ENCODE peak calls at places on chromosomes 13 and 19, in ten cellular contexts. G, P, Y, B, M, L, K, J, Q and H are unnamed samples.

GRCh38 chr19:38399081-38399480 is 3.8 kb upstream of the FAM98C start:
- DNase-seq in G (no peak), P (no peak), Y (no peak), B (no peak), M (no peak), L (no peak), K (no peak), J (no peak), Q (no peak), H (no peak)

GRCh38 chr19:6744381-6745288 is 5.2 kb downstream of the TRIP10 start:
- DNase-seq in G (no peak), P (peak), Y (no peak), B (no peak), M (no peak), L (peak), K (no peak), J (no peak), Q (no peak), H (peak)

GRCh38 chr19:19966862-19967261 is 66.1 kb downstream of the ZNF93 start:
- DNase-seq in G (no peak), P (no peak), Y (no peak), B (no peak), M (no peak), L (no peak), K (no peak), J (no peak), Q (no peak), H (no peak)

GRCh38 chr19:13748169-13748884 is 16.0 kb upstream of the MRI1 start:
- DNase-seq in G (no peak), P (no peak), Y (no peak), B (no peak), M (no peak), L (peak), K (peak), J (no peak), Q (no peak), H (no peak)

GRCh38 chr19:37997911-37998344 is 90.9 kb downstream of the SIPA1L3 start:
- DNase-seq in G (no peak), P (no peak), Y (no peak), B (no peak), M (no peak), L (peak), K (peak), J (no peak), Q (no peak), H (no peak)

GRCh38 chr13:45681101-45681500 is 21.0 kb upstream of the CBY2 start:
- DNase-seq in G (no peak), P (no peak), Y (no peak), B (no peak), M (no peak), L (peak), K (no peak), J (no peak), Q (no peak), H (no peak)

GRCh38 chr19:45164577-45165335 is 4.0 kb upstream of the NKPD1 start:
- DNase-seq in G (peak), P (no peak), Y (no peak), B (peak), M (no peak), L (peak), K (no peak), J (peak), Q (peak), H (peak)

GRCh38 chr13:33519561-33520479 is 234.3 kb upstream of the STARD13 start:
- DNase-seq in G (no peak), P (no peak), Y (no peak), B (no peak), M (no peak), L (peak), K (peak), J (no peak), Q (no peak), H (no peak)

GRCh38 chr13:67119481-67119883 is 110.7 kb downstream of the PCDH9 start:
- DNase-seq in G (no peak), P (no peak), Y (no peak), B (no peak), M (no peak), L (peak), K (peak), J (no peak), Q (no peak), H (peak)

GRCh38 chr13:106100261-106100919 is 435.1 kb downstream of the EFNB2 start:
- DNase-seq in G (no peak), P (no peak), Y (no peak), B (no peak), M (peak), L (no peak), K (no peak), J (no peak), Q (no peak), H (no peak)

GRCh38 chr13:82827704-82828103 is 1054.6 kb downstream of the SLITRK1 start:
- DNase-seq in G (no peak), P (no peak), Y (no peak), B (no peak), M (no peak), L (no peak), K (no peak), J (no peak), Q (no peak), H (no peak)

GRCh38 chr19:49932041-49932451 is 2.7 kb upstream of the NUP62 start:
- DNase-seq in G (no peak), P (no peak), Y (no peak), B (no peak), M (no peak), L (no peak), K (no peak), J (no peak), Q (no peak), H (no peak)

GRCh38 chr13:20519887-20520286 is 5.8 kb downstream of the CRYL1 start:
- DNase-seq in G (no peak), P (no peak), Y (no peak), B (no peak), M (no peak), L (no peak), K (no peak), J (no peak), Q (no peak), H (no peak)

GRCh38 chr19:11203194-11204075 is 6.1 kb upstream of the KANK2 start:
- DNase-seq in G (no peak), P (peak), Y (peak), B (peak), M (peak), L (peak), K (peak), J (peak), Q (no peak), H (no peak)

GRCh38 chr13:36371185-36371584 is 25.0 kb upstream of the SPART start:
- DNase-seq in G (no peak), P (no peak), Y (no peak), B (no peak), M (no peak), L (no peak), K (no peak), J (no peak), Q (no peak), H (no peak)

GRCh38 chr13:40446365-40446764 is 220.1 kb downstream of the FOXO1 start:
- DNase-seq in G (peak), P (no peak), Y (no peak), B (no peak), M (no peak), L (no peak), K (no peak), J (no peak), Q (no peak), H (no peak)

GRCh38 chr13:113169277-113170272 is 11.1 kb downstream of the PROZ start:
- DNase-seq in G (no peak), P (no peak), Y (no peak), B (no peak), M (no peak), L (no peak), K (no peak), J (no peak), Q (no peak), H (no peak)

GRCh38 chr19:1015061-1015781 is 5.7 kb downstream of the TMEM259 start:
- DNase-seq in G (no peak), P (no peak), Y (no peak), B (no peak), M (no peak), L (no peak), K (no peak), J (no peak), Q (no peak), H (no peak)

GRCh38 chr19:18433039-18433691 is 4.8 kb downstream of the ISYNA1 start:
- DNase-seq in G (no peak), P (no peak), Y (peak), B (no peak), M (peak), L (no peak), K (no peak), J (no peak), Q (peak), H (no peak)